ENCODE peak calls at places on chromosome 1, in five cellular contexts. Y, V, Z, F and Q are unnamed samples.

GRCh38 chr1:12409676-12410075 is 179.8 kb downstream of the VPS13D start:
- DNase-seq in Y (no peak), V (no peak), Z (no peak), F (no peak), Q (no peak)

GRCh38 chr1:188988589-188988988 is 1489.1 kb downstream of the BRINP3 start:
- DNase-seq in Y (no peak), V (no peak), Z (no peak), F (no peak), Q (no peak)

GRCh38 chr1:34684246-34684645 is 70.6 kb upstream of the GJB5 start:
- DNase-seq in Y (no peak), V (no peak), Z (no peak), F (no peak), Q (no peak)

GRCh38 chr1:24051206-24051945 is 60.6 kb downstream of the MYOM3 start:
- DNase-seq in Y (no peak), V (no peak), Z (no peak), F (no peak), Q (no peak)

GRCh38 chr1:24714859-24715520 is 30.3 kb upstream of the CLIC4 start:
- DNase-seq in Y (no peak), V (no peak), Z (no peak), F (peak; percentile 71), Q (no peak)

GRCh38 chr1:167469280-167469965 is 48.9 kb downstream of the CD247 start:
- DNase-seq in Y (no peak), V (no peak), Z (no peak), F (no peak), Q (peak; percentile 42)

GRCh38 chr1:162070825-162071224 is 1.3 kb downstream of the NOS1AP start:
- DNase-seq in Y (no peak), V (no peak), Z (no peak), F (no peak), Q (no peak)

GRCh38 chr1:152003846-152004442 is 10.3 kb upstream of the S100A10 start:
- DNase-seq in Y (no peak), V (no peak), Z (no peak), F (no peak), Q (no peak)

GRCh38 chr1:93569479-93569878 is 112.2 kb downstream of the BCAR3 start:
- DNase-seq in Y (no peak), V (no peak), Z (no peak), F (no peak), Q (no peak)

GRCh38 chr1:232628335-232629214 is 1.4 kb downstream of the SIPA1L2 start:
- DNase-seq in Y (no peak), V (no peak), Z (no peak), F (peak; percentile 62), Q (no peak)

GRCh38 chr1:17569200-17570139 is 30.0 kb downstream of the ARHGEF10L start:
- DNase-seq in Y (no peak), V (no peak), Z (peak; percentile 86), F (peak; percentile 91), Q (no peak)

GRCh38 chr1:64502924-64503323 is 33.0 kb downstream of the CACHD1 start:
- DNase-seq in Y (no peak), V (no peak), Z (no peak), F (no peak), Q (no peak)

GRCh38 chr1:160631983-160632625 is 14.7 kb downstream of the SLAMF1 start:
- DNase-seq in Y (no peak), V (no peak), Z (no peak), F (no peak), Q (no peak)

DNA sequence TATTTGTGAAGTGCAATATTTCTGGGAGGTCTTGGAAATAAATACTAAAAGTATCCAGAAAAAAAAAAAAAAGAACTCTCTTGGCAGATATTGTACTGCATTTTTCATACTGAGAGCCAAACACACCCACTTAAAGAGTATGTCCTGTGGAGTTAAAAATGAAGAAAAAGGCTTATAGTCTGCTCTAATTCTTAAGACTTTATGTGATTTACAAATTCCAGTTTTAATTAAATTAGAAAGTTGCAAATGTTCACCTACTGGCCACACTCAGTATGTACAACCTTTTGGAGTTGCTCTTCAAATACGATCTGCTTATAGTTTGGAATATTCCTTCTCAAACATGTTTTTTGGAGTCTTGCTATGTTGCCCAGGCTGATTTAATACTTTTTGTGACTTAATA is 107.6 kb downstream of the LEPR start:
- DNase-seq in Y (no peak), V (no peak), Z (no peak), F (no peak), Q (no peak)
- H3K4me3 ChIP-seq in Y (no peak overlapping the region), V (no peak overlapping the region), Z (no peak overlapping the region), F (no peak overlapping the region), Q (no peak overlapping the region)

GRCh38 chr1:169318845-169319244 is 48.8 kb downstream of the NME7 start:
- DNase-seq in Y (no peak), V (no peak), Z (no peak), F (no peak), Q (no peak)
- TF ChIP-seq CTCF in Y (no peak), V (no peak), Z (no peak), F (no peak), Q (no peak)

DNA sequence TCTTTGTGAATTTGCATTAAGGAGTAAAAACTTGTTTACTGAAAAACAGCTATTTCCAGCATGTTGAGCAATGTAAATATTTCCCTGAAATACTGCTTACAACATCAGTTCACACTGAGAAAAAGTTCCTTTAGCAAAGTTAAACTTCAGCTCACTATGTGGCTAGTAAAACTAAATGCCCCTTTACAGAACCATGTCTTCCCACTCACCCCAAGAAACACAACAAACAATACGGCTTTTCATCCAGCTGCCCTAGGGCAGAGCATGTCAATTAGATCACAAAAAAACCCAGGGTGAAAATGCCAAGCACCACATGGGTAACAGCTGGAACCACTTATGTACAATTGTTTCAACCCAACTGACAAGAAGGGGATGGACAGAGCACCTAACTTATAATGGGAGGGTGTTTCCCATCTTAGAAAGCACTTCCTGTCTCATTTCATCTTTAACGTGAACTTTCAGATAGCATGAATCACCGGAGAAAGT is 6.7 kb downstream of the NID1 start:
- DNase-seq in Y (no peak), V (no peak), Z (no peak), F (peak; percentile 67), Q (no peak)
- H3K4me3 ChIP-seq in Y (no peak overlapping the region), V (no peak overlapping the region), Z (no peak overlapping the region), F (no peak overlapping the region), Q (no peak overlapping the region)

GRCh38 chr1:181675091-181675490 is 191.8 kb downstream of the CACNA1E start:
- DNase-seq in Y (no peak), V (no peak), Z (no peak), F (no peak), Q (no peak)

GRCh38 chr1:181674617-181675016 is 191.3 kb downstream of the CACNA1E start:
- DNase-seq in Y (no peak), V (no peak), Z (no peak), F (no peak), Q (no peak)

GRCh38 chr1:181680332-181680731 is 197.0 kb downstream of the CACNA1E start:
- DNase-seq in Y (no peak), V (no peak), Z (no peak), F (no peak), Q (no peak)

GRCh38 chr1:181675625-181676024 is 192.3 kb downstream of the CACNA1E start:
- DNase-seq in Y (no peak), V (no peak), Z (no peak), F (no peak), Q (no peak)

GRCh38 chr1:181676269-181676668 is 193.0 kb downstream of the CACNA1E start:
- DNase-seq in Y (peak; percentile 19), V (peak; percentile 10), Z (peak; percentile 9), F (peak; percentile 4), Q (no peak)
- TF ChIP-seq CTCF in Y (peak; percentile 60), V (peak; percentile 56), Z (peak; percentile 47), F (no peak), Q (peak; percentile 47)

GRCh38 chr1:26961826-26962225 is 1.6 kb upstream of the KDF1 start:
- DNase-seq in Y (no peak), V (peak; percentile 65), Z (no peak), F (peak; percentile 97), Q (no peak)

GRCh38 chr1:26960625-26960966 is 328 bp upstream of the KDF1 start:
- DNase-seq in Y (no peak), V (no peak), Z (no peak), F (no peak), Q (no peak)

GRCh38 chr1:26957306-26957705 is 3.0 kb downstream of the KDF1 start:
- DNase-seq in Y (no peak), V (no peak), Z (no peak), F (no peak), Q (no peak)

GRCh38 chr1:26959722-26960624 is at the start of gene KDF1:
- DNase-seq in Y (no peak), V (no peak), Z (no peak), F (no peak), Q (peak; percentile 72)

GRCh38 chr1:26959270-26959669 is 998 bp downstream of the KDF1 start:
- DNase-seq in Y (no peak), V (no peak), Z (no peak), F (no peak), Q (no peak)
- H3K4me3 ChIP-seq in Y (peak overlapping the region; percentile 52), V (peak overlapping the region; percentile 52), Z (no peak overlapping the region), F (no peak overlapping the region), Q (peak overlapping the region; percentile 97)

DNA sequence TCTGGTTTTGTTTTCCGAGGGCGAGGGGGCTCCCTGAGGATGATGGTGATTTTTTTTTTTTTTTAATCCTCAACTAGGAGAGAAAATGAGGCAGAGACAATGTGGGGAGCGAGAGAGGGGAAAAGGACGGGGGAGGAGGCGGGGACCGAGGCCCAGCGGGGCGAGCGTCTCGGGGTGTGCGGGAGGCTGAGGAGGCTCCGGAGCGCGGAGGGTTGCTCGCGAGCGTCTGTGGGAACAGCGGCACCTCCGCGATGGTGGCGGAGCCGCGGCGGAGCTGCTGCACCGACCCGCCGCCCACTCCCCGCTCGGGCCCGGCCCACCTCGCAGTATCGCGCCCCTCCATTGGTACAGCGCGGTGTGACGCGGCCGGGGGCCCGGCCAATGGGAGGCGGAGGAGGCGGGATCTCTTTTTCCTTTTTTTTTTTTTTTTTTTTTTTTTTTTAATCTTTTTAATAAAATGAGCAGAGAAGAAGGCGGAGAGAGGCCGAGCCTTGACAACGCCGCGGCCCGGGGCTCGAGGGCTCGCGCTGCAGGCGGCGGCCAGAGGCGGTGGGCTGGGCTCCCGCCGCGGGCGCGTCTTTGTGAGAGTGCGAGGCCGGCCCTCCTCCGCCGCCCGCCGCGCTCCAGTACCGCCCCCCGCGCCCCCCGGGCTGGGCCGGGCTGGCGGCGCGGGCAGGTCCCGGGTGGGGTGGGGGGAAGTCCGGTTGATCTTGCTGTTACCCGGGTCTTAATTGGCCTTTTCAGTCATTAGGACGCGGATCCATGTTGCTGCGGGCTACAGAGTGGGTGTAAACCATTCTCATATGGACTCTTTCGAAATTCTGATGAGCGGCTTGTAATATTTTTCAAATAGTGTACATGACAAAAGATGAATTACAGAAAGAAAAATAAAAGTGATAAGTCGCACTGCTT is at the start of gene RERE:
- DNase-seq in Y (peak; percentile 69), V (no peak), Z (peak; percentile 94), F (peak; percentile 90), Q (peak; percentile 73)
- TF ChIP-seq CTCF in Y (no peak), V (no peak), Z (peak; percentile 26), F (no peak), Q (peak; percentile 14)